ENCODE peak calls at places on chromosome 9, in seven cellular contexts. One of them, this sample, is unnamed.

GRCh38 chr9:8649157-8649556 is 849.6 kb upstream of the DMAC1 start:
- DNase-seq in ecto neural progenitor cell: no peak
- DNase-seq in foreskin fibroblast: no peak
- DNase-seq in stimulated activated CD8-positive, alpha-beta memory T cell treated with anti-CD3 and anti-CD28 coated beads, Interleukin-15, amount 100 ng/mL, for 4 hours: no peak
- DNase-seq in activated naive CD4-positive, alpha-beta T cell: no peak
- DNase-seq in endothelial cell: no peak
- DNase-seq in T-helper 2 cell: no peak
- DNase-seq in this sample: no peak

GRCh38 chr9:95729669-95730368 is 145.7 kb upstream of the ERCC6L2 start:
- DNase-seq in ecto neural progenitor cell: no peak
- DNase-seq in foreskin fibroblast: no peak
- DNase-seq in stimulated activated CD8-positive, alpha-beta memory T cell treated with anti-CD3 and anti-CD28 coated beads, Interleukin-15, amount 100 ng/mL, for 4 hours: no peak
- DNase-seq in activated naive CD4-positive, alpha-beta T cell: no peak
- DNase-seq in endothelial cell: no peak
- DNase-seq in T-helper 2 cell: no peak
- DNase-seq in this sample: no peak

GRCh38 chr9:114174876-114175771 is 19.8 kb downstream of the COL27A1 start:
- DNase-seq in ecto neural progenitor cell: no peak
- DNase-seq in foreskin fibroblast: peak
- DNase-seq in stimulated activated CD8-positive, alpha-beta memory T cell treated with anti-CD3 and anti-CD28 coated beads, Interleukin-15, amount 100 ng/mL, for 4 hours: no peak
- DNase-seq in activated naive CD4-positive, alpha-beta T cell: no peak
- DNase-seq in endothelial cell: no peak
- DNase-seq in T-helper 2 cell: no peak
- DNase-seq in this sample: peak

GRCh38 chr9:2691626-2692025 is 25.7 kb upstream of the KCNV2 start:
- DNase-seq in ecto neural progenitor cell: no peak
- DNase-seq in foreskin fibroblast: peak
- DNase-seq in stimulated activated CD8-positive, alpha-beta memory T cell treated with anti-CD3 and anti-CD28 coated beads, Interleukin-15, amount 100 ng/mL, for 4 hours: no peak
- DNase-seq in activated naive CD4-positive, alpha-beta T cell: no peak
- DNase-seq in endothelial cell: peak
- DNase-seq in T-helper 2 cell: no peak
- DNase-seq in this sample: no peak

GRCh38 chr9:89191004-89191403 is 12.4 kb upstream of the SHC3 start:
- DNase-seq in ecto neural progenitor cell: no peak
- DNase-seq in foreskin fibroblast: no peak
- DNase-seq in stimulated activated CD8-positive, alpha-beta memory T cell treated with anti-CD3 and anti-CD28 coated beads, Interleukin-15, amount 100 ng/mL, for 4 hours: no peak
- DNase-seq in activated naive CD4-positive, alpha-beta T cell: no peak
- DNase-seq in endothelial cell: no peak
- DNase-seq in T-helper 2 cell: no peak
- DNase-seq in this sample: no peak

GRCh38 chr9:116632990-116633441 is 54.1 kb upstream of the TRIM32 start:
- DNase-seq in ecto neural progenitor cell: no peak
- DNase-seq in foreskin fibroblast: peak
- DNase-seq in stimulated activated CD8-positive, alpha-beta memory T cell treated with anti-CD3 and anti-CD28 coated beads, Interleukin-15, amount 100 ng/mL, for 4 hours: no peak
- DNase-seq in activated naive CD4-positive, alpha-beta T cell: no peak
- DNase-seq in endothelial cell: no peak
- DNase-seq in T-helper 2 cell: no peak
- DNase-seq in this sample: no peak

GRCh38 chr9:119114681-119115080 is 254.6 kb downstream of the BRINP1 start:
- DNase-seq in ecto neural progenitor cell: no peak
- DNase-seq in foreskin fibroblast: no peak
- DNase-seq in stimulated activated CD8-positive, alpha-beta memory T cell treated with anti-CD3 and anti-CD28 coated beads, Interleukin-15, amount 100 ng/mL, for 4 hours: no peak
- DNase-seq in activated naive CD4-positive, alpha-beta T cell: no peak
- DNase-seq in endothelial cell: no peak
- DNase-seq in T-helper 2 cell: no peak
- DNase-seq in this sample: no peak

GRCh38 chr9:32738501-32739172 is 44.7 kb upstream of the TMEM215 start:
- DNase-seq in ecto neural progenitor cell: no peak
- DNase-seq in foreskin fibroblast: no peak
- DNase-seq in stimulated activated CD8-positive, alpha-beta memory T cell treated with anti-CD3 and anti-CD28 coated beads, Interleukin-15, amount 100 ng/mL, for 4 hours: no peak
- DNase-seq in activated naive CD4-positive, alpha-beta T cell: no peak
- DNase-seq in endothelial cell: no peak
- DNase-seq in T-helper 2 cell: no peak
- DNase-seq in this sample: no peak

GRCh38 chr9:90296539-90296938 is 346.1 kb downstream of the DIRAS2 start:
- DNase-seq in ecto neural progenitor cell: no peak
- DNase-seq in foreskin fibroblast: no peak
- DNase-seq in stimulated activated CD8-positive, alpha-beta memory T cell treated with anti-CD3 and anti-CD28 coated beads, Interleukin-15, amount 100 ng/mL, for 4 hours: no peak
- DNase-seq in activated naive CD4-positive, alpha-beta T cell: no peak
- DNase-seq in endothelial cell: no peak
- DNase-seq in T-helper 2 cell: no peak
- DNase-seq in this sample: no peak

GRCh38 chr9:134381671-134382505 is 55.6 kb downstream of the RXRA start:
- DNase-seq in ecto neural progenitor cell: no peak
- DNase-seq in foreskin fibroblast: no peak
- DNase-seq in stimulated activated CD8-positive, alpha-beta memory T cell treated with anti-CD3 and anti-CD28 coated beads, Interleukin-15, amount 100 ng/mL, for 4 hours: no peak
- DNase-seq in activated naive CD4-positive, alpha-beta T cell: no peak
- DNase-seq in endothelial cell: peak
- DNase-seq in T-helper 2 cell: peak
- DNase-seq in this sample: peak

GRCh38 chr9:37262410-37262809 is 142.0 kb downstream of the ZCCHC7 start:
- DNase-seq in ecto neural progenitor cell: peak
- DNase-seq in foreskin fibroblast: peak
- DNase-seq in stimulated activated CD8-positive, alpha-beta memory T cell treated with anti-CD3 and anti-CD28 coated beads, Interleukin-15, amount 100 ng/mL, for 4 hours: no peak
- DNase-seq in activated naive CD4-positive, alpha-beta T cell: no peak
- DNase-seq in endothelial cell: peak
- DNase-seq in T-helper 2 cell: no peak
- DNase-seq in this sample: no peak

GRCh38 chr9:124602204-124602603 is 95.0 kb upstream of the NR5A1 start:
- DNase-seq in ecto neural progenitor cell: no peak
- DNase-seq in foreskin fibroblast: no peak
- DNase-seq in stimulated activated CD8-positive, alpha-beta memory T cell treated with anti-CD3 and anti-CD28 coated beads, Interleukin-15, amount 100 ng/mL, for 4 hours: no peak
- DNase-seq in activated naive CD4-positive, alpha-beta T cell: no peak
- DNase-seq in endothelial cell: no peak
- DNase-seq in T-helper 2 cell: no peak
- DNase-seq in this sample: no peak

GRCh38 chr9:136565075-136565721 is 19.4 kb upstream of the NOTCH1 start:
- DNase-seq in ecto neural progenitor cell: no peak
- DNase-seq in foreskin fibroblast: peak
- DNase-seq in stimulated activated CD8-positive, alpha-beta memory T cell treated with anti-CD3 and anti-CD28 coated beads, Interleukin-15, amount 100 ng/mL, for 4 hours: no peak
- DNase-seq in activated naive CD4-positive, alpha-beta T cell: no peak
- DNase-seq in endothelial cell: no peak
- DNase-seq in T-helper 2 cell: no peak
- DNase-seq in this sample: no peak

GRCh38 chr9:93071464-93071863 is 13.0 kb downstream of the SUSD3 start:
- DNase-seq in ecto neural progenitor cell: no peak
- DNase-seq in foreskin fibroblast: peak
- DNase-seq in stimulated activated CD8-positive, alpha-beta memory T cell treated with anti-CD3 and anti-CD28 coated beads, Interleukin-15, amount 100 ng/mL, for 4 hours: no peak
- DNase-seq in activated naive CD4-positive, alpha-beta T cell: no peak
- DNase-seq in endothelial cell: no peak
- DNase-seq in T-helper 2 cell: no peak
- DNase-seq in this sample: no peak

GRCh38 chr9:71036501-71036900 is 84.9 kb downstream of the TRPM3 start:
- DNase-seq in ecto neural progenitor cell: no peak
- DNase-seq in foreskin fibroblast: peak
- DNase-seq in stimulated activated CD8-positive, alpha-beta memory T cell treated with anti-CD3 and anti-CD28 coated beads, Interleukin-15, amount 100 ng/mL, for 4 hours: no peak
- DNase-seq in activated naive CD4-positive, alpha-beta T cell: no peak
- DNase-seq in endothelial cell: no peak
- DNase-seq in T-helper 2 cell: no peak
- DNase-seq in this sample: no peak

GRCh38 chr9:107240260-107240659 is 42.8 kb upstream of the RAD23B start:
- DNase-seq in ecto neural progenitor cell: no peak
- DNase-seq in foreskin fibroblast: no peak
- DNase-seq in stimulated activated CD8-positive, alpha-beta memory T cell treated with anti-CD3 and anti-CD28 coated beads, Interleukin-15, amount 100 ng/mL, for 4 hours: no peak
- DNase-seq in activated naive CD4-positive, alpha-beta T cell: no peak
- DNase-seq in endothelial cell: no peak
- DNase-seq in T-helper 2 cell: no peak
- DNase-seq in this sample: no peak

GRCh38 chr9:17081351-17081750 is 53.5 kb upstream of the CNTLN start:
- DNase-seq in ecto neural progenitor cell: no peak
- DNase-seq in foreskin fibroblast: no peak
- DNase-seq in stimulated activated CD8-positive, alpha-beta memory T cell treated with anti-CD3 and anti-CD28 coated beads, Interleukin-15, amount 100 ng/mL, for 4 hours: no peak
- DNase-seq in activated naive CD4-positive, alpha-beta T cell: no peak
- DNase-seq in endothelial cell: no peak
- DNase-seq in T-helper 2 cell: no peak
- DNase-seq in this sample: no peak

GRCh38 chr9:677461-678097 is 163.9 kb upstream of the DMRT1 start:
- DNase-seq in ecto neural progenitor cell: no peak
- DNase-seq in foreskin fibroblast: no peak
- DNase-seq in stimulated activated CD8-positive, alpha-beta memory T cell treated with anti-CD3 and anti-CD28 coated beads, Interleukin-15, amount 100 ng/mL, for 4 hours: no peak
- DNase-seq in activated naive CD4-positive, alpha-beta T cell: no peak
- DNase-seq in endothelial cell: no peak
- DNase-seq in T-helper 2 cell: no peak
- DNase-seq in this sample: no peak

GRCh38 chr9:134659688-134660131 is 18.1 kb downstream of the COL5A1 start:
- DNase-seq in ecto neural progenitor cell: no peak
- DNase-seq in foreskin fibroblast: no peak
- DNase-seq in stimulated activated CD8-positive, alpha-beta memory T cell treated with anti-CD3 and anti-CD28 coated beads, Interleukin-15, amount 100 ng/mL, for 4 hours: no peak
- DNase-seq in activated naive CD4-positive, alpha-beta T cell: no peak
- DNase-seq in endothelial cell: no peak
- DNase-seq in T-helper 2 cell: no peak
- DNase-seq in this sample: peak

GRCh38 chr9:16787724-16788123 is 82.7 kb downstream of the BNC2 start:
- DNase-seq in ecto neural progenitor cell: no peak
- DNase-seq in foreskin fibroblast: peak
- DNase-seq in stimulated activated CD8-positive, alpha-beta memory T cell treated with anti-CD3 and anti-CD28 coated beads, Interleukin-15, amount 100 ng/mL, for 4 hours: no peak
- DNase-seq in activated naive CD4-positive, alpha-beta T cell: no peak
- DNase-seq in endothelial cell: no peak
- DNase-seq in T-helper 2 cell: no peak
- DNase-seq in this sample: no peak

GRCh38 chr9:121277518-121278275 is 9.7 kb downstream of the GSN start:
- DNase-seq in ecto neural progenitor cell: no peak
- DNase-seq in foreskin fibroblast: peak
- DNase-seq in stimulated activated CD8-positive, alpha-beta memory T cell treated with anti-CD3 and anti-CD28 coated beads, Interleukin-15, amount 100 ng/mL, for 4 hours: no peak
- DNase-seq in activated naive CD4-positive, alpha-beta T cell: no peak
- DNase-seq in endothelial cell: no peak
- DNase-seq in T-helper 2 cell: no peak
- DNase-seq in this sample: no peak

GRCh38 chr9:5425006-5425628 is 12.6 kb downstream of the PLGRKT start:
- DNase-seq in ecto neural progenitor cell: no peak
- DNase-seq in foreskin fibroblast: peak
- DNase-seq in stimulated activated CD8-positive, alpha-beta memory T cell treated with anti-CD3 and anti-CD28 coated beads, Interleukin-15, amount 100 ng/mL, for 4 hours: no peak
- DNase-seq in activated naive CD4-positive, alpha-beta T cell: no peak
- DNase-seq in endothelial cell: no peak
- DNase-seq in T-helper 2 cell: no peak
- DNase-seq in this sample: no peak

GRCh38 chr9:89902450-89902849 is 297.6 kb downstream of the GADD45G start:
- DNase-seq in ecto neural progenitor cell: peak
- DNase-seq in foreskin fibroblast: no peak
- DNase-seq in stimulated activated CD8-positive, alpha-beta memory T cell treated with anti-CD3 and anti-CD28 coated beads, Interleukin-15, amount 100 ng/mL, for 4 hours: no peak
- DNase-seq in activated naive CD4-positive, alpha-beta T cell: no peak
- DNase-seq in endothelial cell: no peak
- DNase-seq in T-helper 2 cell: no peak
- DNase-seq in this sample: no peak

GRCh38 chr9:98992885-98993569 is 49.3 kb downstream of the COL15A1 start:
- DNase-seq in ecto neural progenitor cell: no peak
- DNase-seq in foreskin fibroblast: no peak
- DNase-seq in stimulated activated CD8-positive, alpha-beta memory T cell treated with anti-CD3 and anti-CD28 coated beads, Interleukin-15, amount 100 ng/mL, for 4 hours: no peak
- DNase-seq in activated naive CD4-positive, alpha-beta T cell: no peak
- DNase-seq in endothelial cell: no peak
- DNase-seq in T-helper 2 cell: no peak
- DNase-seq in this sample: no peak